ENCODE peak calls at places on chromosomes 7 and 10, in six cellular contexts. Z is Peyer's patch; K is HL-60; M is CD8-positive, alpha-beta memory T cell; C is fibroblast of lung; U is right lobe of liver. W is an unnamed sample.

GRCh38 chr7:118312966-118313365 is 88.5 kb downstream of the ANKRD7 start:
- DNase-seq in Z (no peak), U (no peak), C (no peak), M (no peak), K (no peak), W (no peak)

GRCh38 chr7:1059200-1060091 is 15.1 kb downstream of the GPR146 start:
- DNase-seq in U (no peak), K (no peak), M (no peak), C (peak), Z (no peak), W (no peak)

GRCh38 chr10:18658301-18658991 is 785 bp upstream of the ARL5B start:
- DNase-seq in K (no peak), Z (peak), M (no peak), U (no peak), C (peak), W (peak)

GRCh38 chr10:46250481-46250880 is 36.3 kb upstream of the ANTXRL start:
- DNase-seq in C (no peak), M (no peak), U (no peak), Z (no peak), K (no peak), W (no peak)

GRCh38 chr10:108788891-108789290 is 1134.4 kb downstream of the XPNPEP1 start:
- DNase-seq in C (no peak), K (no peak), Z (no peak), U (no peak), M (no peak), W (no peak)

GRCh38 chr10:75495434-75496190 is 64.2 kb downstream of the LRMDA start:
- DNase-seq in Z (no peak), U (no peak), M (no peak), K (no peak), C (no peak), W (no peak)

GRCh38 chr7:148507741-148508285 is 82.8 kb upstream of the C7orf33 start:
- DNase-seq in K (no peak), C (no peak), M (no peak), Z (no peak), U (no peak), W (no peak)

GRCh38 chr10:104201636-104202035 is 30.5 kb downstream of the CFAP43 start:
- DNase-seq in M (no peak), Z (no peak), K (no peak), C (no peak), U (no peak), W (no peak)

GRCh38 chr10:101897633-101898032 is 54.0 kb upstream of the KCNIP2 start:
- DNase-seq in Z (no peak), M (no peak), C (peak), K (peak), U (peak), W (no peak)

GRCh38 chr10:106043833-106044232 is 1120.7 kb downstream of the SORCS1 start:
- DNase-seq in C (no peak), U (no peak), M (no peak), Z (no peak), K (no peak), W (no peak)

GRCh38 chr10:102112210-102112817 is 7.9 kb downstream of the LDB1 start:
- DNase-seq in M (no peak), U (no peak), K (no peak), C (no peak), Z (no peak), W (no peak)

GRCh38 chr7:133237545-133237944 is 15.3 kb upstream of the EXOC4 start:
- DNase-seq in K (no peak), Z (no peak), M (no peak), U (no peak), C (no peak), W (no peak)

GRCh38 chr10:70265032-70265689 is 18.6 kb downstream of the NPFFR1 start:
- DNase-seq in C (no peak), K (no peak), U (no peak), Z (no peak), M (no peak), W (peak)

GRCh38 chr7:7944619-7945282 is 23.8 kb upstream of the GLCCI1 start:
- DNase-seq in M (peak), U (no peak), Z (no peak), K (no peak), C (no peak), W (no peak)

GRCh38 chr10:132974249-132974796 is 32.0 kb upstream of the CFAP46 start:
- DNase-seq in C (no peak), U (peak), M (no peak), Z (peak), K (no peak), W (no peak)

GRCh38 chr7:12601302-12601869 is 30.9 kb downstream of the SCIN start:
- DNase-seq in M (no peak), Z (no peak), K (no peak), C (no peak), U (no peak), W (no peak)

GRCh38 chr7:94056796-94057207 is 52.6 kb upstream of the BET1 start:
- DNase-seq in C (peak), U (no peak), Z (no peak), K (peak), M (no peak), W (no peak)

GRCh38 chr10:131110241-131110783 is 201.2 kb downstream of the TCERG1L start:
- DNase-seq in C (no peak), M (no peak), Z (no peak), U (no peak), K (no peak), W (no peak)

GRCh38 chr10:66931340-66931948 is 5.6 kb downstream of the LRRTM3 start:
- DNase-seq in M (no peak), Z (no peak), U (no peak), K (peak), C (peak), W (no peak)

GRCh38 chr7:128721376-128721775 is 17.8 kb upstream of the CALU start:
- DNase-seq in M (no peak), Z (no peak), U (no peak), C (no peak), K (no peak), W (no peak)

GRCh38 chr10:35188954-35189353 is 62.3 kb downstream of the CREM start:
- DNase-seq in M (no peak), K (no peak), U (no peak), Z (no peak), C (no peak), W (no peak)

GRCh38 chr7:149423441-149423970 is 37.4 kb downstream of the ZNF777 start:
- DNase-seq in C (no peak), K (no peak), M (no peak), U (no peak), Z (no peak), W (no peak)

GRCh38 chr7:1176891-1177373 is 16.9 kb upstream of the ZFAND2A start:
- DNase-seq in U (peak), Z (peak), K (peak), C (peak), M (peak), W (no peak)

DNA sequence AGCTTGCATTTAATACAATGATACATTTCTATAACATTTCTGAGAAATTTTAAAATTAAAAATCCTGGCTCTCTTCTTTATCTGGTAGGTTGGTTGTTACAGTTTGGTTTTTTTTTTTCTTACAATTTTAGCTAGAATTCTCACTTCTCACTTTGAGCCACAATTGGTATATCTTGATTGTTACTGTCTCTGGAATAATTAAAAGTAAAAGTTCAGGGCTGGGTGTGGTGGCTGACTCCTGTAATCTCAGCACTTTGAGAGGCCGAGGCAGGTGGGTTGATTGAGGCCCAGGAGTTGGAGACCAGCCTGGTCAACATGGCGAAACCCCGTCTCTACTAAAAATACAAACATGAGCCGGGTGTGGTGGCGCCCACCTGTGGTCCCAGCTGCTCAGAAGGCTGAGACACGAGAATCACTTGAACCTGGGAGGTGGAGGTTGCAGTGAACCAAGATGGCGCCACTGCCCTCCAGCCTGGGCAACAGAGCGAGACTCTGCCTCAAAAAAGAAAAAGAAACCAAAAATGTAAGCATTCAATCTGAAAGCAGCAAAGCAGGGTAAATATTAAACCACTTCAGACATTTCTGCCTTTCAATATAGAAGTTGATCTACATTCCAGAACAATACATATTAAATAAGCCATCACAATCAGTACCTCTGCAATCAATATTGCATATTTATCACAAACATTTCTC is 88.6 kb upstream of the PFKP start:
- DNase-seq in U (no peak), C (no peak), K (no peak), Z (no peak), M (no peak), W (no peak)
- H3K27ac ChIP-seq in U (no peak), C (no peak), K (peak), Z (no peak), M (no peak), W (no peak)

DNA sequence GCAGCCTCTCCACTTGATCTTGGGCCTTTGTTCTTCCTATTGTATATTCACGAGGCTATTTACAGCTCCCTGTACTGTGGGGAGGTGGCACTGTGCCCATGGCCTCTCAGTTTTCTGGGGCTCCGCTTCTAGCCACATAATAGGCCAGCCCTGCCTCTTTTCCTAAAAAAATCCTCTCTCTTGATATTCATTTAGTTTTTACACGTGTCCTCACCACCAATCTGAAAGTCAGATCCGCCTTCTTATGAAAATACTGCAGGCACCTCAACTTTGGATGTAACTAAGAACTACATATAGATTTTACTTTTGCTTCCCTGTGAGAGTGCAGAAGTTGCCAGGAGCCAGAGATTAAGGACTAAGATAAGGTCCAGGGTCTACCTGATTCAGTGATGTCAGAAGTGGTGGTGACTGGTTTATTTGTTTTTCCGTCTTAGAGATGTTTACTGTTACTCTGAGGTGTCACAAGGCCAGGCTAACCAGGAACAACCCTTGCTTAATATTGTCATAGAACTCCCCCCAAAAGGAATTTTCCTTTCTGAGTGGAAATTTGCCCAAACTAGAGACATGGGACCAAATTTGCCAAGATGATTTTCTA is 7.8 kb downstream of the BAMBI start:
- DNase-seq in K (no peak), U (no peak), M (no peak), C (no peak), Z (no peak), W (no peak)
- H3K27ac ChIP-seq in K (no peak), U (no peak), M (no peak), C (no peak), Z (no peak), W (no peak)

DNA sequence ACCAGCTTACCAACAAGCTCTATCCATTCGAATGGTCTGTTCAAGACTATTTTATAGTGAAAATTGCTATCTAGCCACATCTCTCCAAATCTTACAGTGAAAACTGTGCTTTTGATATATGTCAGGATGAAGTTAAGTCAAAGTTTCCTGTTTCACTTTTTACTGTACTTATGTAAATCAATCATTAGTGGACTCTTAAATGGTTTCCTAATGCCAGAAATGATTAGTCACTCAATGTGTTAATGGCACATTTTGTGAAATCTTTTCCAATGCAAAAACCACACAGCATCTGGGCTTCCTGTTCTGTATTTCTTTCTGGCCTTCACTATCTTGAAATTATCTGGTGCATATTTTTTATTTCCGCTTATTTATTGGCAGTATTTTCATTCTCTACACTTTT is 87.3 kb upstream of the STEAP1B start:
- DNase-seq in Z (no peak), U (no peak), K (peak), M (no peak), C (peak), W (no peak)
- H3K27ac ChIP-seq in Z (no peak), U (no peak), K (no peak), M (no peak), C (peak), W (no peak)

GRCh38 chr10:44685177-44685576 is 226.0 kb upstream of the TMEM72 start:
- DNase-seq in Z (no peak), C (no peak), U (no peak), K (no peak), M (no peak), W (no peak)

GRCh38 chr10:44682516-44682915 is 228.6 kb upstream of the TMEM72 start:
- DNase-seq in K (no peak), U (no peak), M (no peak), Z (no peak), C (no peak), W (no peak)

GRCh38 chr10:44689368-44689767 is 221.8 kb upstream of the TMEM72 start:
- DNase-seq in M (no peak), K (no peak), C (no peak), U (no peak), Z (no peak), W (no peak)

GRCh38 chr10:44680764-44681163 is 230.4 kb upstream of the TMEM72 start:
- DNase-seq in C (no peak), M (no peak), K (no peak), Z (no peak), U (no peak), W (no peak)

DNA sequence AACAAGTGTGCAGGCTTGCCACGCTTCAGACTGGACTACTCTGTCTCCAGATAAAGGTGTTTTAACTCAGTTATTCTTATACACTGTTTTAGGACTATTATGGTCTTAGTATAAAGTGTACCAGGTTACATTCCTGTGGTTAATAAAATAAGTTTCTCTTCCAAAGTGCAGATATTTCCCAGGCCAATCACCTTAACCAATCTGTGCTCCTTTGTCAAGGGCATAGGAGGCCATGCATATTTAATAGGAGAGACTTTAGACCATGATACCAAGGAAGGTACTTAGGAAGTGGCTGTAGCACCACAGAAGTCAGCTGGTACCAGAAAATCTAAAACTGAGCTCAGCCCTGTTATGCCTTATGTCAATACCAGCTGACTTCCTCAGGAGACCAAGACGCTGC is 226.5 kb upstream of the TMEM72 start:
- DNase-seq in K (no peak), M (no peak), C (no peak), Z (no peak), U (no peak), W (no peak)
- H3K27ac ChIP-seq in K (no peak), M (no peak), C (no peak), Z (no peak), U (no peak), W (no peak)

DNA sequence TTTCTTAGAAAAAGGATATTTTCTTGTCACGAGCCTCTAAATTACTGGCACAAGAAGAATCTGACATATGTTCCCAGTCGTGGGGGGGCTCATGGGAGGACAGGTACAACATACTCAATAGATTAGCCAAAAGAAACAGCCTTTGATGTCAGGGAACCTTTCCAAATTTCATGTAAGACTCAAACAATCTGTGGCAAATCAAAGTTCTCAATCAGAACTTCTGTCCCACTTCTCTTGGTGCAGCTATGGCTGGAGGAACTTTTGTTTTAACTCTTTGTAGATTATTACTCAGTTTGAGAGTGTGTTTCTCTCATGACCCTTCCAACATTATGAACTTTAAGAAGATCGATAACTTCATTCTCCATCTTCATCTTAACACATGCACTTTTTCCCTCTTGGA is 114.3 kb upstream of the ARID5B start:
- DNase-seq in M (no peak), C (no peak), U (no peak), Z (no peak), K (no peak), W (no peak)
- H3K27ac ChIP-seq in M (no peak), C (peak), U (no peak), Z (no peak), K (no peak), W (no peak)

GRCh38 chr7:25382175-25382574 is 153.9 kb upstream of the NPVF start:
- DNase-seq in Z (no peak), M (no peak), C (no peak), U (no peak), K (no peak), W (no peak)
- H3K27ac ChIP-seq in Z (no peak), M (no peak), C (no peak), U (no peak), K (no peak), W (no peak)

GRCh38 chr10:32054087-32054486 is 2.1 kb downstream of the KIF5B start:
- DNase-seq in U (no peak), K (no peak), C (peak), Z (no peak), M (no peak), W (no peak)
- H3K27ac ChIP-seq in U (no peak), K (no peak), C (peak), Z (peak), M (peak), W (no peak)

DNA sequence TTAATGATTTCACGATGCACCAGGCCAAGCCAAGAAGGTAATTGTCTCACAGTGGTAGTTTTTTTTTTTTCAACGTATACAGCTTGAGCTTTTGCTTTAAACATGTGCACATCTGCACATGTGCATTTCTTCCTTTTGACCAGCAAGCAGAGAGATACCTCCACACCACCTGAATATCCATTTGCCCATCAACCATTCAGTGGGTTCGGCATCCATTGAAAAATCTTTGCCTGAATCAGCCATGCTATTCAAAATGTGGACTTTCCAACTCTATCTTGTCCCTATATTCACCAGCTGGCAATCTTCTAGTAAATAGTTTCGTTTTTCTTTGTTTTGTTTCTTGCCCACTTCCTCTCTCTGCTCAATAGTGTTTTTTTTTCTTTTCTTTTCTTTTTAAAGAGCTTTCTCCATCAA is 7.7 kb upstream of the TRA2A start:
- DNase-seq in C (no peak), Z (no peak), M (no peak), K (no peak), U (no peak), W (no peak)
- H3K27ac ChIP-seq in C (no peak), Z (no peak), M (peak), K (no peak), U (no peak), W (no peak)

GRCh38 chr10:6217621-6218020 is 14.9 kb downstream of the PFKFB3 start:
- DNase-seq in M (no peak), K (no peak), U (no peak), Z (no peak), C (no peak), W (no peak)
- H3K27ac ChIP-seq in M (no peak), K (no peak), U (no peak), Z (no peak), C (no peak), W (no peak)

W was measured in caudate nucleus.